ENCODE peak calls at places on chromosomes 6 and 20, in four cellular contexts. I, P, L and Y are unnamed samples. For H3K4me1, the result is how much of the 10 kb centered on the place peaks cover.

GRCh38 chr20:3000852-3001523 is 42.4 kb upstream of the GNRH2 start:
- DNase-seq in P (no peak), I (no peak), L (peak), Y (no peak)

GRCh38 chr6:154872605-154873004 is 122.5 kb upstream of the TIAM2 start:
- DNase-seq in P (no peak), I (no peak), L (no peak), Y (no peak)

GRCh38 chr20:8527998-8528397 is 395.9 kb downstream of the PLCB1 start:
- DNase-seq in I (no peak), P (no peak), L (peak), Y (no peak)

GRCh38 chr6:83096791-83097190 is 29.3 kb downstream of the DOP1A start:
- DNase-seq in I (no peak), P (no peak), L (peak), Y (no peak)

GRCh38 chr20:23459431-23460112 is 6.9 kb upstream of the CST11 start:
- DNase-seq in I (no peak), L (no peak), P (no peak), Y (no peak)

GRCh38 chr6:87682310-87682709 is 19.7 kb downstream of the AKIRIN2 start:
- DNase-seq in L (no peak), I (no peak), P (no peak), Y (no peak)

GRCh38 chr6:152170702-152171667 is 363.5 kb downstream of the ESR1 start:
- DNase-seq in L (peak), P (peak), I (no peak), Y (no peak)

GRCh38 chr6:166625356-166625755 is 1.7 kb downstream of the RPS6KA2 start:
- DNase-seq in L (peak), I (no peak), P (no peak), Y (no peak)

GRCh38 chr20:23602261-23602660 is 3.5 kb downstream of the CST9 start:
- DNase-seq in P (no peak), L (no peak), I (no peak), Y (no peak)

GRCh38 chr20:53124075-53124532 is 151.9 kb downstream of the TSHZ2 start:
- DNase-seq in P (no peak), L (no peak), I (no peak), Y (no peak)

GRCh38 chr6:132456700-132457143 is 55.4 kb upstream of the MOXD1 start:
- DNase-seq in I (no peak), P (peak), L (no peak), Y (no peak)

GRCh38 chr6:98039876-98040605 is 757.0 kb upstream of the MMS22L start:
- DNase-seq in P (no peak), I (no peak), L (peak), Y (no peak)

GRCh38 chr6:22025468-22026159 is 271.2 kb downstream of the PRL start:
- DNase-seq in L (peak), P (no peak), I (no peak), Y (no peak)

GRCh38 chr20:57513199-57513598 is 11.7 kb downstream of the CTCFL start:
- DNase-seq in I (no peak), P (no peak), L (peak), Y (no peak)

GRCh38 chr6:110951986-110952794 is 6.3 kb upstream of the GTF3C6 start:
- DNase-seq in I (no peak), L (peak), P (no peak), Y (no peak)

GRCh38 chr6:112781236-112781635 is 434.1 kb downstream of the RFPL4B start:
- DNase-seq in P (no peak), I (no peak), L (peak), Y (no peak)

GRCh38 chr20:55882922-55883321 is 122.4 kb downstream of the CBLN4 start:
- DNase-seq in P (no peak), I (no peak), L (no peak), Y (no peak)

GRCh38 chr20:43959079-43959919 is 44.6 kb downstream of the TOX2 start:
- DNase-seq in I (peak), P (no peak), L (no peak), Y (no peak)

GRCh38 chr6:130776287-130776925 is 50.8 kb upstream of the SMLR1 start:
- DNase-seq in I (no peak), P (no peak), L (no peak), Y (no peak)

GRCh38 chr20:2771631-2772080 is 28.8 kb downstream of the CPXM1 start:
- DNase-seq in L (peak), P (no peak), I (no peak), Y (no peak)

GRCh38 chr20:13883425-13883824 is 98.6 kb downstream of the NDUFAF5 start:
- DNase-seq in I (no peak), P (no peak), L (no peak), Y (no peak)

GRCh38 chr20:32784369-32785080 is 22.3 kb downstream of the DNMT3B start:
- DNase-seq in P (no peak), I (no peak), L (no peak), Y (no peak)

GRCh38 chr6:158797331-158798202 is 21.6 kb downstream of the EZR start:
- DNase-seq in P (peak), L (peak), I (no peak), Y (no peak)

GRCh38 chr20:43458422-43458924 is 777 bp downstream of the SRSF6 start:
- DNase-seq in I (no peak), P (no peak), L (peak), Y (peak)

GRCh38 chr6:44820366-44821158 is 433.1 kb downstream of the CDC5L start:
- DNase-seq in L (peak), I (no peak), P (no peak), Y (no peak)

GRCh38 chr6:53437557-53438202 is 88.9 kb upstream of the ELOVL5 start:
- DNase-seq in L (peak), P (no peak), I (no peak), Y (no peak)

GRCh38 chr6:138371720-138372119 is 6.0 kb upstream of the SMIM28 start:
- DNase-seq in I (no peak), L (no peak), P (no peak), Y (no peak)

GRCh38 chr6:23446394-23447001 is 679.5 kb upstream of the NRSN1 start:
- DNase-seq in L (peak), P (no peak), I (no peak), Y (no peak)

GRCh38 chr6:108118359-108118724 is 43.8 kb upstream of the OSTM1 start:
- DNase-seq in I (no peak), L (no peak), P (no peak), Y (no peak)

GRCh38 chr20:4663044-4663443 is 58.7 kb upstream of the PRND start:
- DNase-seq in I (no peak), L (no peak), P (no peak), Y (no peak)

GRCh38 chr6:166087848-166088247 is 79.8 kb downstream of the TBXT start:
- DNase-seq in P (no peak), L (no peak), I (no peak), Y (no peak)

GRCh38 chr20:2010533-2010932 is 16.7 kb upstream of the PDYN start:
- DNase-seq in I (no peak), P (no peak), L (no peak), Y (no peak)

GRCh38 chr6:164337024-164337924 is 922.8 kb downstream of the QKI start:
- DNase-seq in I (no peak), P (no peak), L (no peak), Y (no peak)
- TF ChIP-seq POLR2A in I (no peak), P (no peak), L (no peak), Y (no peak)

GRCh38 chr6:31663961-31664789 is 622 bp downstream of the GPANK1 start:
- DNase-seq in P (no peak), I (peak), L (peak), Y (no peak)
- H3K4me1 ChIP-seq in P (half or more), I (half or more), L (under half), Y (half or more)

GRCh38 chr6:85449818-85450577 is at the start of gene NT5E:
- DNase-seq in I (peak), P (peak), L (peak), Y (peak)
- TF ChIP-seq POLR2A in I (no peak), P (no peak), L (peak), Y (no peak)

GRCh38 chr20:35328095-35328685 is 36.0 kb upstream of the FAM83C start:
- DNase-seq in L (no peak), P (no peak), I (no peak), Y (no peak)
- H3K4me1 ChIP-seq in L (under half), P (under half), I (under half), Y (under half)

GRCh38 chr20:37390891-37391525 is 45.1 kb downstream of the SRC start:
- DNase-seq in I (peak), L (no peak), P (no peak), Y (no peak)
- TF ChIP-seq POLR2A in I (no peak), L (no peak), P (no peak), Y (no peak)

GRCh38 chr6:106530026-106530425 is 99.3 kb downstream of the RTN4IP1 start:
- DNase-seq in P (no peak), L (no peak), I (no peak), Y (no peak)
- H3K4me1 ChIP-seq in P (under half), L (under half), I (under half), Y (under half)

GRCh38 chr20:59010995-59011873 is 4.2 kb upstream of the CTSZ start:
- DNase-seq in P (peak), I (no peak), L (peak), Y (no peak)
- TF ChIP-seq POLR2A in P (no peak), I (no peak), L (no peak), Y (no peak)